ENCODE peak calls at places on chromosomes 6 and 20, in eight cellular contexts. L is fibroblast of lung; N is endothelial cell of umbilical vein; R is AG04450; V is dorsolateral prefrontal cortex; O is CD8-positive, alpha-beta T cell; A is heart left ventricle; I is PC-3. M is an unnamed sample.

GRCh38 chr6:158068893-158069799 is 87.5 kb downstream of the SYNJ2 start:
- DNase-seq in L (peak), N (peak), R (no peak), V (no peak), O (no peak), A (peak), I (peak), M (peak)

GRCh38 chr6:149541139-149541538 is 4.7 kb downstream of the PPIL4 start:
- DNase-seq in L (no peak), N (no peak), R (no peak), V (no peak), O (no peak), A (no peak), I (no peak), M (no peak)

GRCh38 chr6:137731960-137732616 is 135.0 kb upstream of the TNFAIP3 start:
- DNase-seq in L (peak), N (peak), R (no peak), V (no peak), O (no peak), A (no peak), I (peak), M (no peak)

GRCh38 chr6:159505140-159505922 is 187.7 kb downstream of the SOD2 start:
- DNase-seq in L (no peak), N (no peak), R (no peak), V (no peak), O (no peak), A (peak), I (no peak), M (no peak)

GRCh38 chr20:62400541-62400940 is 6.5 kb downstream of the CABLES2 start:
- DNase-seq in L (no peak), N (no peak), R (no peak), V (no peak), O (no peak), A (no peak), I (no peak), M (no peak)

GRCh38 chr6:45438849-45439406 is 61.2 kb upstream of the SUPT3H start:
- DNase-seq in L (peak), N (peak), R (peak), V (no peak), O (no peak), A (no peak), I (peak), M (no peak)

GRCh38 chr6:37547564-37548061 is 47.9 kb upstream of the CCDC167 start:
- DNase-seq in L (peak), N (peak), R (no peak), V (no peak), O (peak), A (no peak), I (peak), M (no peak)

GRCh38 chr6:128519931-128520435 is 416 bp downstream of the PTPRK start:
- DNase-seq in L (no peak), N (no peak), R (no peak), V (peak), O (no peak), A (peak), I (no peak), M (peak)

GRCh38 chr6:22343864-22344263 is 47.0 kb upstream of the PRL start:
- DNase-seq in L (no peak), N (no peak), R (no peak), V (no peak), O (no peak), A (no peak), I (peak), M (no peak)

GRCh38 chr20:36154696-36155628 is at the start of gene EPB41L1:
- DNase-seq in L (no peak), N (no peak), R (no peak), V (no peak), O (no peak), A (peak), I (peak), M (no peak)

GRCh38 chr6:107116328-107116892 is 1.1 kb upstream of the BEND3 start:
- DNase-seq in L (no peak), N (peak), R (no peak), V (no peak), O (no peak), A (no peak), I (peak), M (no peak)

GRCh38 chr6:148974351-148974750 is 227.5 kb downstream of the UST start:
- DNase-seq in L (no peak), N (no peak), R (no peak), V (no peak), O (no peak), A (no peak), I (no peak), M (no peak)

GRCh38 chr6:132675749-132676148 is 16.8 kb upstream of the TAAR1 start:
- DNase-seq in L (no peak), N (no peak), R (no peak), V (no peak), O (no peak), A (no peak), I (no peak), M (no peak)

DNA sequence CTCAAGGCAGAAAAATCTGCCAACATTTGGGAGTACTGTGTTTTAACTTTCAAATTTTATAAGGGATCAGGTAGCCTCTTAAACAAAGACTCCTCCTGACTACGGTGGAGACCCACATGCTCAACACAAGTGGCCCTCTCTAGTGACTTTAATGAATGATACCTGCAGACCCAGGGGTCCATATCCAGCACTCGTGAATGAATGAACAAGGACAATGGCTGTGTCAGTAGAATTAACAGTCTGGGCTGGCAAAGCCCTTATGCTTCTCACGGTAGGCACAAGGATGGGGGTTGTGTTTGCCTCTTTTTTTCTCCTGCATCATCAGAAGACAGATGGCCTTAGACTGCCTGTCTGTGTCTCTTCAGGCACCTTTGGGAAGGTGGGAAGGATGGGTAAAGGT is 112.6 kb upstream of the TRAF3IP2 start:
- DNase-seq in L (no peak), N (no peak), R (no peak), V (no peak), O (no peak), A (no peak), I (no peak), M (no peak)
- H3K27ac ChIP-seq in L (no peak), N (no peak), R (no peak), V (peak), O (no peak), A (no peak), I (no peak), M (no peak)

DNA sequence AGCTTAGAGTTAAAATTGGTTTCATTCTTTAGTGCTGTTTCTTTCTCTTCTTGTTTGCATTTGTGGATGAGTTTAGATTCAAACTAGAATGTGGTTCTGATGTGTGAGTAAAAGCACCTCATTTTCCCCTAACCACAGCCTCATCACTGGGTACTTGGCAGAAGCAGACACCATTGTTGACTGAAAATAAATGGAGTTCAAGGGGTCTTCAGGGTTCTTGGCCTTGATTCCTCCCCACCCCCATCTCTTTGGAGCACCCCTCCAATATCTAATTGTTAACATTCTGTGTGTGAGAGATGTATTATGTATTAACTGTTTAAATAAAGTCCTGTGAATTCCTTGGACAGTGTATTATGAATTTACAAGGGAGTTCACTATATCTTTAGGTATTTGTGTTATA is 59.6 kb downstream of the JARID2 start:
- DNase-seq in L (no peak), N (no peak), R (no peak), V (no peak), O (no peak), A (no peak), I (no peak), M (no peak)
- H3K4me3 ChIP-seq in L (no peak), N (no peak), R (no peak), V (no peak), O (no peak), A (no peak), I (no peak), M (no peak)

GRCh38 chr6:53761036-53761435 is 33.8 kb upstream of the LRRC1 start:
- DNase-seq in L (no peak), N (no peak), R (no peak), V (no peak), O (no peak), A (no peak), I (no peak), M (no peak)
- TF ChIP-seq CTCF in L (no peak), N (no peak), R (no peak), V (no peak), O (no peak), A (no peak), I (no peak), M (no peak)

DNA sequence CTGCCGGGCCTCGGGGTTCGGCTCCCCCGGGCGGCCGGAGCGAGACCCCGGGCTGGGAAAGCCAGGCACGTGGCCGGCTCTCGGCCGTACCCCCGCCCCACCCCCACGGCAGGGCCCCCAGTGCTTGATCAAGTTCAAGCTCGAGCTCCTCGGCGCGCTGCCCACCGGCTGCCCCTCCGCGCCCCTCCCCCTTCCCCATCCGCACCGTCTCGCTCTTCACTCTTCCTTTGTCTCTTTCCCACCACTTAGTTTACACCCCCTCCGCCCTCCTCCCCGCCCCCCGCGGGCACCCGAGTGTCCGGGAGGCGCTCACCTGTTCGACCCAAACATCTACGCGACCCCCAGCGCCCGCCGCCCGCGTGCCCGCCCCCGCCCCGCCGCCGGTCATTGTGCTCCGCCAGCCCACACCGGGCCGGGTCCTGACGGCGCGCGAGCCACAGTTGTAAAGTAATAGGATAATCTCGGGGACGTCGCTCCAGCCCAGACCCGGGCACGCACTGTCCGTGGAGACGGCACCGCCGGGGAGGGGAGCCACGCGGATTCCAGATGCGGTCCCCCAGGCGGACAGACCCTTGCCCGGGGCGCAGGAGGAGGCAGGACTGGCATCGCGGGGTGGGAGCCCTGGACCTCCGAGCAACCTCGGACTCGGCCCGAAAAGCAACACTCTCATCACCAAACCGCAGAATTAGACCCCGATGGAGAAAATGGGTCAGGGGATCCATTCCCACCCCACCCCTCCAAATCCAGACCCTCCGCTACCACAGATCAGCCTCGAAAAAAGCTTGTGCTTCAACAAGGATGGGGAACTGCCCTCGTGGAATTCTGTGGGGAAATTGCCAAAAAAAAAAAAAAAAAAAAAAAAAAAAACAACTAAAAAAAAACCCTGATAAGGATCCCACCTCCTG is 100.7 kb downstream of the NOL4L start:
- DNase-seq in L (no peak), N (peak), R (no peak), V (no peak), O (no peak), A (no peak), I (peak), M (no peak)
- H3K27ac ChIP-seq in L (peak), N (peak), R (peak), V (peak), O (peak), A (peak), I (peak), M (peak)

GRCh38 chr20:33684533-33685327 is 1.5 kb downstream of the E2F1 start:
- DNase-seq in L (no peak), N (peak), R (no peak), V (no peak), O (no peak), A (no peak), I (no peak), M (no peak)
- H3K4me3 ChIP-seq in L (no peak), N (no peak), R (peak), V (peak), O (no peak), A (no peak), I (peak), M (peak)

GRCh38 chr6:36443951-36444428 is 1.2 kb downstream of the KCTD20 start:
- DNase-seq in L (peak), N (peak), R (no peak), V (no peak), O (no peak), A (no peak), I (peak), M (no peak)
- TF ChIP-seq CTCF in L (no peak), N (no peak), R (peak), V (no peak), O (no peak), A (no peak), I (peak), M (no peak)

GRCh38 chr20:31869673-31869941 is 720 bp downstream of the DUSP15 start:
- DNase-seq in L (no peak), N (no peak), R (no peak), V (no peak), O (no peak), A (no peak), I (no peak), M (no peak)

GRCh38 chr20:31869942-31870702 is at the start of the genes DUSP15 and TTLL9:
- DNase-seq in L (no peak), N (no peak), R (no peak), V (peak), O (no peak), A (no peak), I (no peak), M (no peak)

GRCh38 chr20:31870703-31871601 is 518 bp downstream of the TTLL9 start:
- DNase-seq in L (no peak), N (no peak), R (no peak), V (no peak), O (no peak), A (no peak), I (no peak), M (no peak)

GRCh38 chr20:31871602-31871954 is 1.1 kb downstream of the TTLL9 start:
- DNase-seq in L (no peak), N (no peak), R (no peak), V (no peak), O (no peak), A (no peak), I (no peak), M (no peak)

DNA sequence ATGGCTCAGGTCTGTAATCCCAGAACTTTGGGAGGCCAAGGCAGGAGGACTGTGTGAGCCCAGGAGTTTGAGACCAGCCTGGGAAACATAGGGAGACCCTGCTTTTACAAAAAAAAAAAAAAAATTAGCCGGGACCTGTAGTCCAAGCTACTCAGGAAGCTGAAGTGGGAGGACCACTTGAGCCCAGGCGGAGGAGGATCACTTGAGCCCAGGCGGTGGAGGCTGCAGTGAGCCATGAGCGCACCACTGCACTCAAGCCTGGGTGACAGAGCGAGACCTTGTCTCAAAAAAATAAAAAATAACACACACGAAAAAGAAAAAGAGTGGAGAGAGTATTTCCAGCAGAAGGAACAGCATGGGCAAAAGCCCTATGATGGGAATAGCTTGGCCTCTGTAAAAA is 2.0 kb downstream of the TTLL9 start:
- DNase-seq in L (no peak), N (no peak), R (no peak), V (no peak), O (no peak), A (no peak), I (no peak), M (no peak)
- H3K27ac ChIP-seq in L (no peak), N (no peak), R (no peak), V (no peak), O (no peak), A (no peak), I (no peak), M (no peak)

GRCh38 chr6:89372506-89372901 is 20.0 kb upstream of the UBE2J1 start:
- DNase-seq in L (no peak), N (no peak), R (no peak), V (no peak), O (no peak), A (no peak), I (no peak), M (no peak)

GRCh38 chr6:89378628-89379027 is 26.1 kb upstream of the UBE2J1 start:
- DNase-seq in L (no peak), N (no peak), R (no peak), V (no peak), O (no peak), A (no peak), I (no peak), M (no peak)

GRCh38 chr6:89371849-89372505 is 19.5 kb upstream of the UBE2J1 start:
- DNase-seq in L (peak), N (peak), R (peak), V (peak), O (peak), A (peak), I (peak), M (no peak)

GRCh38 chr6:89375902-89376301 is 23.4 kb upstream of the UBE2J1 start:
- DNase-seq in L (no peak), N (no peak), R (no peak), V (no peak), O (no peak), A (no peak), I (no peak), M (no peak)

GRCh38 chr6:89375427-89375868 is 22.9 kb upstream of the UBE2J1 start:
- DNase-seq in L (no peak), N (no peak), R (no peak), V (no peak), O (peak), A (peak), I (peak), M (no peak)
- H3K4me3 ChIP-seq in L (no peak), N (no peak), R (no peak), V (no peak), O (no peak), A (no peak), I (no peak), M (no peak)

GRCh38 chr6:12635375-12635774 is 81.2 kb upstream of the PHACTR1 start:
- DNase-seq in L (no peak), N (no peak), R (no peak), V (no peak), O (no peak), A (no peak), I (no peak), M (no peak)

GRCh38 chr6:12636336-12636735 is 80.2 kb upstream of the PHACTR1 start:
- DNase-seq in L (no peak), N (no peak), R (no peak), V (no peak), O (no peak), A (no peak), I (peak), M (no peak)

GRCh38 chr6:12635813-12636212 is 80.8 kb upstream of the PHACTR1 start:
- DNase-seq in L (no peak), N (no peak), R (no peak), V (no peak), O (no peak), A (no peak), I (no peak), M (no peak)

GRCh38 chr6:12640438-12640837 is 76.1 kb upstream of the PHACTR1 start:
- DNase-seq in L (no peak), N (no peak), R (no peak), V (no peak), O (no peak), A (no peak), I (no peak), M (no peak)

GRCh38 chr6:12637960-12638641 is 78.5 kb upstream of the PHACTR1 start:
- DNase-seq in L (peak), N (peak), R (no peak), V (peak), O (no peak), A (no peak), I (peak), M (no peak)
- TF ChIP-seq CTCF in L (peak), N (peak), R (peak), V (peak), O (peak), A (peak), I (peak), M (peak)

GRCh38 chr6:111747791-111748190 is 125.5 kb downstream of the FYN start:
- DNase-seq in L (no peak), N (no peak), R (no peak), V (no peak), O (no peak), A (no peak), I (no peak), M (no peak)
- H3K27ac ChIP-seq in L (no peak), N (peak), R (no peak), V (peak), O (peak), A (peak), I (no peak), M (no peak)

M was measured in coronary artery.